ENCODE peak calls at places on chromosomes 4 and X, in seven cellular contexts. K is HFFc6, L is lower lobe of right lung, S is endothelial cell, A is A549, E is gastrocnemius medialis, C is kidney epithelial cell. J is an unnamed sample.

GRCh38 chrX:150968862-150969720 is 14.0 kb upstream of the HMGB3 start:
- DNase-seq in K (no peak), L (no peak), S (no peak), A (no peak), E (no peak), C (no peak), J (no peak)

GRCh38 chrX:150269613-150270254 is 93.4 kb upstream of the MAMLD1 start:
- DNase-seq in K (no peak), L (no peak), S (no peak), A (peak), E (no peak), C (peak), J (no peak)

GRCh38 chr4:36402008-36402758 is 120.8 kb downstream of the DTHD1 start:
- DNase-seq in K (no peak), L (no peak), S (no peak), A (no peak), E (no peak), C (no peak), J (peak)

GRCh38 chrX:152992120-152992519 is 1.8 kb downstream of the PNMA5 start:
- DNase-seq in K (no peak), L (no peak), S (no peak), A (peak), E (no peak), C (no peak), J (no peak)

GRCh38 chrX:95427389-95427788 is 1257.3 kb upstream of the DIAPH2 start:
- DNase-seq in K (no peak), L (no peak), S (no peak), A (no peak), E (no peak), C (no peak), J (no peak)

GRCh38 chr4:183407128-183407585 is 37.3 kb upstream of the CDKN2AIP start:
- DNase-seq in K (peak), L (peak), S (peak), A (peak), E (peak), C (no peak), J (peak)

GRCh38 chr4:111991797-111992196 is 153.5 kb upstream of the FAM241A start:
- DNase-seq in K (peak), L (no peak), S (no peak), A (peak), E (no peak), C (no peak), J (no peak)

GRCh38 chr4:38119663-38120374 is 159.6 kb downstream of the PTTG2 start:
- DNase-seq in K (peak), L (no peak), S (no peak), A (peak), E (no peak), C (peak), J (no peak)

GRCh38 chr4:47215759-47216158 is 184.4 kb downstream of the GABRB1 start:
- DNase-seq in K (no peak), L (no peak), S (no peak), A (no peak), E (no peak), C (no peak), J (no peak)

GRCh38 chr4:47219586-47219985 is 188.2 kb downstream of the GABRB1 start:
- DNase-seq in K (no peak), L (no peak), S (no peak), A (no peak), E (no peak), C (no peak), J (no peak)

GRCh38 chr4:47218631-47219030 is 187.3 kb downstream of the GABRB1 start:
- DNase-seq in K (no peak), L (no peak), S (no peak), A (no peak), E (no peak), C (no peak), J (no peak)

GRCh38 chr4:47217884-47218283 is 186.5 kb downstream of the GABRB1 start:
- DNase-seq in K (no peak), L (no peak), S (no peak), A (no peak), E (no peak), C (no peak), J (no peak)

GRCh38 chr4:47217291-47217690 is 185.9 kb downstream of the GABRB1 start:
- DNase-seq in K (no peak), L (no peak), S (no peak), A (no peak), E (no peak), C (no peak), J (no peak)
- TF ChIP-seq CTCF in K (no peak), L (no peak), S (no peak), A (no peak), E (no peak), C (no peak), J (no peak)

GRCh38 chrX:24148118-24148517 is 1.4 kb upstream of the ZFX start:
- DNase-seq in K (no peak), L (no peak), S (no peak), A (no peak), E (no peak), C (no peak), J (no peak)

GRCh38 chrX:24148535-24149345 is 789 bp upstream of the ZFX start:
- DNase-seq in K (peak), L (peak), S (no peak), A (peak), E (no peak), C (no peak), J (peak)

GRCh38 chrX:24150051-24150790 is 692 bp downstream of the ZFX start:
- DNase-seq in K (peak), L (peak), S (peak), A (peak), E (peak), C (peak), J (peak)

GRCh38 chrX:24151513-24151912 is 2.0 kb downstream of the ZFX start:
- DNase-seq in K (no peak), L (no peak), S (no peak), A (peak), E (no peak), C (no peak), J (no peak)

DNA sequence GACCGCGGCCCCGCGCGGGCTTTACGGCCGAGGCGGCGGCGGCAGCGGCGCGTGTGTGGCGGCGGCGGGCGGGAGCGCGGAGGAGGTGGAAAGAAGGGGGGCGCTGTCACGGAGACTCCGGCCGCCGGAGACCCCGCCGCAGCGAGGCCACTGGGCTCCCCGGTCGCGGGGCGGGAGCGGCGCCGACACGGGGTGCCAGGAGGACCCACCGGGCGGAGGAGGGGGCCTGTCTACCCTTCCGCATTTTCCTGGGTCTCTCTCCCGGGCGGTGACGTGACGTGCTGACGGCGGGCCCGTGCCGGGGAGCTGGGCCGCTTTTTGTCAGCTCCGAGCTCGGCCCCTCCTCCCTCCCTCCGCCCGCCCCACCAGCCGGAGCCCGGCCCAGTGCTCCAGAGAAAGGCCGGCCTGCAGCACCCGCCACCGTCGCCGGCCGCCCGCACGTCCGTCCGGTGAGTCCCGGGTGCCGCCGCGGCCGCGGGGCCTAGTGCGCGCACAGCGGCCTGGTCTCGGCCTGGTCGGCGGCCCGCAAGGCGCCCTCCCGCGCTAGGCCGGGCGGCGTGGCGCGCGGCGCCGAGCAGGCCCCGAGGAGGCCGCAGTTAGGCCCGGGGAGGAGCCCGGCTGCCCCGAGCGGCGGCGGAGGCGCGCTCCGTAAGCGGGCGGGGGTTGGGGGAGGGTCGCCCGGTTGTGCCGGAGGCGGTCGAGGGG is at the start of gene ZFX:
- DNase-seq in K (peak), L (peak), S (peak), A (peak), E (peak), C (no peak), J (peak)
- TF ChIP-seq CTCF in K (no peak), L (no peak), S (no peak), A (peak), E (peak), C (no peak), J (no peak)

GRCh38 chrX:38768079-38768478 is 33.2 kb upstream of the MID1IP1 start:
- DNase-seq in K (peak), L (no peak), S (no peak), A (peak), E (no peak), C (no peak), J (no peak)
- TF ChIP-seq CTCF in K (peak), L (peak), S (no peak), A (peak), E (peak), C (peak), J (peak)

GRCh38 chr4:75490155-75490554 is 24.0 kb downstream of the RCHY1 start:
- DNase-seq in K (peak), L (no peak), S (no peak), A (peak), E (no peak), C (no peak), J (no peak)
- TF ChIP-seq CTCF in K (peak), L (peak), S (no peak), A (peak), E (peak), C (peak), J (no peak)

GRCh38 chrX:54444752-54445151 is 4.5 kb downstream of the TSR2 start:
- DNase-seq in K (no peak), L (no peak), S (no peak), A (no peak), E (no peak), C (no peak), J (no peak)

GRCh38 chrX:54446084-54446483 is 5.9 kb downstream of the TSR2 start:
- DNase-seq in K (no peak), L (no peak), S (no peak), A (no peak), E (no peak), C (no peak), J (no peak)

GRCh38 chrX:54435121-54435520 is 5.1 kb upstream of the TSR2 start:
- DNase-seq in K (no peak), L (no peak), S (no peak), A (no peak), E (no peak), C (no peak), J (no peak)

GRCh38 chrX:54442790-54443189 is 2.6 kb downstream of the TSR2 start:
- DNase-seq in K (no peak), L (no peak), S (no peak), A (no peak), E (no peak), C (no peak), J (no peak)

DNA sequence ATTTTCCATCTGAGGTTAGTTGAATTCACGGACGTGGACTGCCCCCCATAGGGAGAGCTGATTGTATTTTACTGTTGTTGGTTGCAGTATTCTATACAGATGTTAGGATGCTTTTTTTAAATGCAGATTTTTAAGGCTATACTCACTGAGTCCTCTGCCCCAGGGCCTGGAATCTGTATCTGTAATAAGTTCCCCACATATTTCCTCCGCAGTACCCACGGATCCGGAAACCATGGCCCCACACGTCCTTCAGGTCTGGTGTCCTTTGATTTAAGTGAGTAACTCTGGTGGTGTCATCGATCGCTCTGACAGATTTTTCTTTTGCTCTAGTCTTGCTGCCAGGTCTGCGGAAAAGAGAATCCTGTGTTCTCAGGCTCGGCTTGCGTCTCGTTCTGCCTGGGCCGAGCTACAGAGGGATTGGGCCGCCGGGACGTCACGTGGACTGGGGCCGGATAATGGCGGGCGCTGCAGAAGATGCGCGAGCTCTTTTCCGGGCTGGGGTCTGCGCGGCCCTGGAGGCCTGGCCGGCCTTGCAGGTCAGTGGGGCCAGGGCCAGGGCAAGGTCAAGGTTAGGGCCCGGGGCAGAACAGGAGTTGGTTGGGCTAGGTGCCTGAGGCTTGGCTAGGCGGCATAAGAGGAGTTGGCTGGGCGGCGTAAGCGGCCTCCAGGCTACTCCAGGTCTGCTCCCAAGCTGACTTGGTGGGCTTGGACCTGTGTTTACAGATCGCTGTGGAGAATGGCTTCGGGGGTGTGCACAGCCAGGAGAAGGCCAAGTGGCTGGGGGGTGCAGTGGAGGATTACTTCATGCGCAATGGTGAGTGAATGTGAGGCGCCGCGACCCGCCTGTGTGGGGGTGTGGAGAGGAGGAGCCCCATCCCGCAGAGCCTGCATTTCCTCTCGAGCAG is at the start of gene TSR2:
- DNase-seq in K (peak), L (peak), S (peak), A (peak), E (peak), C (peak), J (peak)
- TF ChIP-seq CTCF in K (no peak), L (no peak), S (no peak), A (no peak), E (no peak), C (peak), J (no peak)

J was measured in activated CD8-positive, alpha-beta T cell treated with anti-CD3 and anti-CD28 coated beads for 36 hours.